ENCODE peak calls at places on chromosomes 5 and 9, in nine cellular contexts. V is amniotic stem cell; N is hepatocyte; O is A549; C is stimulated activated CD8-positive, alpha-beta memory T cell treated with anti-CD3 and anti-CD28 coated beads, Interleukin-15, amount 100 ng/mL, for 48 hours; E is GOT3; T is HL-60; P is COLO829; B is pancreas. X is an unnamed sample.
A peak's percentile ranks its signal among the peaks of the same experiment; 100 is the strongest.

GRCh38 chr9:112203536-112203935 is 28.4 kb upstream of the SUSD1 start:
- DNase-seq in V (no peak), N (no peak), O (no peak), C (no peak), E (no peak), T (no peak), P (no peak), B (no peak), X (no peak)

GRCh38 chr5:172586118-172587060 is 54.7 kb upstream of the NEURL1B start:
- DNase-seq in V (no peak), N (peak; percentile 48), O (no peak), C (no peak), E (no peak), T (no peak), P (no peak), B (no peak), X (no peak)

GRCh38 chr5:155728146-155728856 is 598.7 kb upstream of the SGCD start:
- DNase-seq in V (peak; percentile 21), N (peak; percentile 82), O (peak; percentile 64), C (no peak), E (no peak), T (no peak), P (no peak), B (peak; percentile 65), X (no peak)

GRCh38 chr9:33289501-33289900 is 815 bp upstream of the NFX1 start:
- DNase-seq in V (no peak), N (peak; percentile 34), O (no peak), C (no peak), E (no peak), T (no peak), P (peak; percentile 19), B (peak; percentile 28), X (no peak)

GRCh38 chr9:92633879-92634278 is 36.1 kb downstream of the IPPK start:
- DNase-seq in V (no peak), N (no peak), O (no peak), C (no peak), E (no peak), T (no peak), P (no peak), B (no peak), X (no peak)

GRCh38 chr5:98775962-98776687 is 2.7 kb downstream of the RGMB start:
- DNase-seq in V (peak; percentile 72), N (no peak), O (no peak), C (no peak), E (no peak), T (no peak), P (no peak), B (no peak), X (no peak)

GRCh38 chr5:165805756-165806155 is 2300.3 kb downstream of the MAT2B start:
- DNase-seq in V (no peak), N (peak; percentile 48), O (no peak), C (no peak), E (no peak), T (no peak), P (no peak), B (no peak), X (no peak)

GRCh38 chr5:90563161-90563560 is 4.6 kb downstream of the ADGRV1 start:
- DNase-seq in V (no peak), N (no peak), O (no peak), C (no peak), E (no peak), T (no peak), P (no peak), B (no peak), X (no peak)

GRCh38 chr5:116410345-116410890 is 164.2 kb downstream of the SEMA6A start:
- DNase-seq in V (no peak), N (no peak), O (no peak), C (no peak), E (no peak), T (no peak), P (no peak), B (no peak), X (no peak)

GRCh38 chr5:135127604-135128240 is 93.7 kb upstream of the PITX1 start:
- DNase-seq in V (peak; percentile 78), N (peak; percentile 81), O (peak; percentile 84), C (no peak), E (peak; percentile 58), T (no peak), P (no peak), B (no peak), X (no peak)

GRCh38 chr5:161411156-161411555 is 135.4 kb downstream of the GABRB2 start:
- DNase-seq in V (no peak), N (no peak), O (no peak), C (no peak), E (no peak), T (no peak), P (no peak), B (no peak), X (no peak)

X was measured in smooth muscle cell of the brain vasculature.